ENCODE peak calls at places on chromosome 7, in five cellular contexts. One of them, this sample, is unnamed. For H3K4me1, the result is how much of the 10 kb centered on the place peaks cover.

GRCh38 chr7:15457959-15458955 is 103.6 kb downstream of the AGMO start:
- DNase-seq in neuronal stem cell: no peak
- DNase-seq in IMR-90: no peak
- DNase-seq in fibroblast of lung: no peak
- DNase-seq in HepG2: no peak
- DNase-seq in this sample: no peak

GRCh38 chr7:95686109-95686508 is 86.2 kb upstream of the DYNC1I1 start:
- DNase-seq in neuronal stem cell: peak
- DNase-seq in IMR-90: peak
- DNase-seq in fibroblast of lung: peak
- DNase-seq in HepG2: peak
- DNase-seq in this sample: peak

GRCh38 chr7:86644282-86645173 is 819 bp downstream of the GRM3 start:
- DNase-seq in neuronal stem cell: peak
- DNase-seq in IMR-90: no peak
- DNase-seq in fibroblast of lung: no peak
- DNase-seq in HepG2: no peak
- DNase-seq in this sample: no peak

GRCh38 chr7:34728156-34728555 is 70.1 kb downstream of the NPSR1 start:
- DNase-seq in neuronal stem cell: no peak
- DNase-seq in IMR-90: no peak
- DNase-seq in fibroblast of lung: no peak
- DNase-seq in HepG2: no peak
- DNase-seq in this sample: no peak

GRCh38 chr7:15932318-15932717 is 245.8 kb upstream of the MEOX2 start:
- DNase-seq in neuronal stem cell: no peak
- DNase-seq in IMR-90: no peak
- DNase-seq in fibroblast of lung: no peak
- DNase-seq in HepG2: no peak
- DNase-seq in this sample: no peak

GRCh38 chr7:50266893-50267386 is 37.6 kb upstream of the IKZF1 start:
- DNase-seq in neuronal stem cell: no peak
- DNase-seq in IMR-90: no peak
- DNase-seq in fibroblast of lung: no peak
- DNase-seq in HepG2: no peak
- DNase-seq in this sample: peak

GRCh38 chr7:150947761-150948680 is 30.1 kb downstream of the KCNH2 start:
- DNase-seq in neuronal stem cell: no peak
- DNase-seq in IMR-90: no peak
- DNase-seq in fibroblast of lung: no peak
- DNase-seq in HepG2: no peak
- DNase-seq in this sample: no peak

GRCh38 chr7:102129636-102130370 is 156.9 kb upstream of the SH2B2 start:
- DNase-seq in neuronal stem cell: no peak
- DNase-seq in IMR-90: no peak
- DNase-seq in fibroblast of lung: no peak
- DNase-seq in HepG2: no peak
- DNase-seq in this sample: no peak

GRCh38 chr7:152336754-152337368 is 98.9 kb downstream of the KMT2C start:
- DNase-seq in neuronal stem cell: peak
- DNase-seq in IMR-90: peak
- DNase-seq in fibroblast of lung: peak
- DNase-seq in HepG2: peak
- DNase-seq in this sample: peak

GRCh38 chr7:1969459-1970284 is 263.1 kb downstream of the MAD1L1 start:
- DNase-seq in neuronal stem cell: no peak
- DNase-seq in IMR-90: no peak
- DNase-seq in fibroblast of lung: no peak
- DNase-seq in HepG2: no peak
- DNase-seq in this sample: no peak

GRCh38 chr7:54964136-54964535 is 54.7 kb upstream of the EGFR start:
- DNase-seq in neuronal stem cell: no peak
- DNase-seq in IMR-90: no peak
- DNase-seq in fibroblast of lung: no peak
- DNase-seq in HepG2: no peak
- DNase-seq in this sample: no peak

GRCh38 chr7:82599910-82600309 is 156.3 kb upstream of the CACNA2D1 start:
- DNase-seq in neuronal stem cell: no peak
- DNase-seq in IMR-90: no peak
- DNase-seq in fibroblast of lung: no peak
- DNase-seq in HepG2: no peak
- DNase-seq in this sample: no peak

GRCh38 chr7:16356241-16356958 is 64.9 kb downstream of the CRPPA start:
- DNase-seq in neuronal stem cell: no peak
- DNase-seq in IMR-90: peak
- DNase-seq in fibroblast of lung: peak
- DNase-seq in HepG2: no peak
- DNase-seq in this sample: no peak

GRCh38 chr7:2278026-2278425 is 36.0 kb downstream of the NUDT1 start:
- DNase-seq in neuronal stem cell: no peak
- DNase-seq in IMR-90: no peak
- DNase-seq in fibroblast of lung: no peak
- DNase-seq in HepG2: no peak
- DNase-seq in this sample: no peak

DNA sequence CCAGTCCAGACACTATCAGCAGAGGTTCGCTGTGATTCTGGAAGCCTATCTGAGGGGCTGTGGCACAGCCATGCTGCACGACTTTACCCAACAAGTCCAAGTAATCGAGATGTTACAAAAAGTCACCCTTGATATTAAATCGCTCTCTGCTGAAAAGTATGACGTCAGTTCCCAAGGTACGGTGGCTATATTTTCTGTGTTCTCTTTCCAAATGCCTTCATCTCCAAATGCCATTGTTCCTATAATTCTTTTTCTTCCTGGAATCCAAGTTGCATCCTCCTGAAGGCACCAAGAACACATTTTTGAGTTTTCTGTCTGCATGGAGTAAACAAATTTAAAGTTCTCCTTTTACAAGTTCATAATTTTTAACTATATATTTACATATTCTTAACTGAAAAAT is 7.7 kb downstream of the PIK3CG start:
- DNase-seq in neuronal stem cell: no peak
- DNase-seq in IMR-90: no peak
- DNase-seq in fibroblast of lung: no peak
- DNase-seq in HepG2: no peak
- DNase-seq in this sample: no peak
- H3K4me2 ChIP-seq in neuronal stem cell: no peak
- H3K4me2 ChIP-seq in IMR-90: no peak
- H3K4me2 ChIP-seq in fibroblast of lung: no peak
- H3K4me2 ChIP-seq in HepG2: no peak
- H3K4me2 ChIP-seq in this sample: peak

GRCh38 chr7:98283887-98284222 is 2.4 kb downstream of the BRI3 start:
- DNase-seq in neuronal stem cell: no peak
- DNase-seq in IMR-90: no peak
- DNase-seq in fibroblast of lung: no peak
- DNase-seq in HepG2: no peak
- DNase-seq in this sample: no peak

GRCh38 chr7:98281757-98282652 is 519 bp downstream of the BRI3 start:
- DNase-seq in neuronal stem cell: no peak
- DNase-seq in IMR-90: no peak
- DNase-seq in fibroblast of lung: no peak
- DNase-seq in HepG2: no peak
- DNase-seq in this sample: peak

GRCh38 chr7:98280791-98281756 is at the start of gene BRI3:
- DNase-seq in neuronal stem cell: peak
- DNase-seq in IMR-90: peak
- DNase-seq in fibroblast of lung: peak
- DNase-seq in HepG2: peak
- DNase-seq in this sample: peak

GRCh38 chr7:98283127-98283886 is 1.8 kb downstream of the BRI3 start:
- DNase-seq in neuronal stem cell: no peak
- DNase-seq in IMR-90: peak
- DNase-seq in fibroblast of lung: peak
- DNase-seq in HepG2: no peak
- DNase-seq in this sample: no peak

DNA sequence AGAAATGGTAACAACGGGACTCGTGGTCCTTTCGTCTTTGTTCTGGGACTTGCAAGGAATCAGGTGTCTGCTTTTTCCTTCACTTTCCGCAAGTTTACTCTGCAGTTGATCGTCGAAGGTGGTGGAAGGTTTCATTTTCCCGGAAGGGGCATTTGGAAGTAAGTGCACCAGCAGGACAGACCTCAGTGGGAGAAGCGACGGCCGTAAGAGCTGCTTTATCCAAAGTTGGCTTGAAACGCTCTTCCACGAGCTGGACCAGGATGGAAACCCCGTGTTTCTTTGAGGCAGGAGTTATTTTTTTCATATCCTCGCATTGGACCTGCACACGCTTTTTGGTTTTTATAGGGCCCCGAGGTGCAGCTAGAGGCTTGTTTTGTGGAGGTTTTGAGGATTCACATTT is 1.2 kb downstream of the BRI3 start:
- DNase-seq in neuronal stem cell: no peak
- DNase-seq in IMR-90: no peak
- DNase-seq in fibroblast of lung: no peak
- DNase-seq in HepG2: no peak
- DNase-seq in this sample: no peak
- H3K4me1 ChIP-seq in neuronal stem cell: under half
- H3K4me1 ChIP-seq in IMR-90: under half
- H3K4me1 ChIP-seq in fibroblast of lung: under half
- H3K4me1 ChIP-seq in HepG2: half or more
- H3K4me1 ChIP-seq in this sample: under half

GRCh38 chr7:142553216-142553615 is 196.1 kb upstream of the PRSS1 start:
- DNase-seq in neuronal stem cell: no peak
- DNase-seq in IMR-90: no peak
- DNase-seq in fibroblast of lung: no peak
- DNase-seq in HepG2: no peak
- DNase-seq in this sample: no peak

GRCh38 chr7:142554555-142555532 is 194.4 kb upstream of the PRSS1 start:
- DNase-seq in neuronal stem cell: no peak
- DNase-seq in IMR-90: peak
- DNase-seq in fibroblast of lung: peak
- DNase-seq in HepG2: no peak
- DNase-seq in this sample: no peak

GRCh38 chr7:142560166-142560565 is 189.1 kb upstream of the PRSS1 start:
- DNase-seq in neuronal stem cell: no peak
- DNase-seq in IMR-90: no peak
- DNase-seq in fibroblast of lung: no peak
- DNase-seq in HepG2: no peak
- DNase-seq in this sample: no peak

GRCh38 chr7:142557971-142558582 is 191.2 kb upstream of the PRSS1 start:
- DNase-seq in neuronal stem cell: peak
- DNase-seq in IMR-90: peak
- DNase-seq in fibroblast of lung: peak
- DNase-seq in HepG2: peak
- DNase-seq in this sample: peak

DNA sequence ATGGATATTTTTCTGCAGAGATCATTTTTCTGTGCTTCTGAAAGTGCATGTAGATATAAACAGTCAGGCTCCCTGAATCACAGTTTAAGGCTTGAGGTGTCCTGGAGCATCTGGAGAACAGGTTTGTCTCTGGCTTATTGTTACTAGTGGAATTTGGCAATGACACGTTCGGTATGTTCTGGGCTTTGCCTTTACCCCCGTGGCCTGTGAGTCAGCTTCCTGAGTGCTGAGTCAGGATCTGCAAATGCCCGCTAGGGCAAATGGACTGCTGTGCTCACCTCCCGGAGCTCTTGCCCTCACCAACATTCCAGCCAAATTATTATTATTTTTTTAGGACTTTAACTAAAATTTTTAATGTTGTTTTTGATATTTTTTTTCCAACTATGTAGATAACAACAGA is 192.5 kb upstream of the PRSS1 start:
- DNase-seq in neuronal stem cell: no peak
- DNase-seq in IMR-90: peak
- DNase-seq in fibroblast of lung: peak
- DNase-seq in HepG2: peak
- DNase-seq in this sample: no peak
- H2AFZ ChIP-seq in neuronal stem cell: no peak
- H2AFZ ChIP-seq in IMR-90: no peak
- H2AFZ ChIP-seq in fibroblast of lung: no peak
- H2AFZ ChIP-seq in HepG2: no peak
- H2AFZ ChIP-seq in this sample: no peak

GRCh38 chr7:154776350-154776749 is 226.6 kb downstream of the PAXIP1 start:
- DNase-seq in neuronal stem cell: no peak
- DNase-seq in IMR-90: no peak
- DNase-seq in fibroblast of lung: no peak
- DNase-seq in HepG2: no peak
- DNase-seq in this sample: peak
- H3K4me2 ChIP-seq in neuronal stem cell: no peak
- H3K4me2 ChIP-seq in IMR-90: no peak
- H3K4me2 ChIP-seq in fibroblast of lung: no peak
- H3K4me2 ChIP-seq in HepG2: no peak
- H3K4me2 ChIP-seq in this sample: peak

GRCh38 chr7:44639701-44640321 is 33.4 kb downstream of the OGDH start:
- DNase-seq in neuronal stem cell: peak
- DNase-seq in IMR-90: peak
- DNase-seq in fibroblast of lung: peak
- DNase-seq in HepG2: peak
- DNase-seq in this sample: no peak

GRCh38 chr7:44646176-44646920 is 39.9 kb downstream of the OGDH start:
- DNase-seq in neuronal stem cell: no peak
- DNase-seq in IMR-90: no peak
- DNase-seq in fibroblast of lung: peak
- DNase-seq in HepG2: no peak
- DNase-seq in this sample: no peak

GRCh38 chr7:44645696-44646095 is 39.3 kb downstream of the OGDH start:
- DNase-seq in neuronal stem cell: no peak
- DNase-seq in IMR-90: no peak
- DNase-seq in fibroblast of lung: no peak
- DNase-seq in HepG2: no peak
- DNase-seq in this sample: no peak

GRCh38 chr7:44645254-44645653 is 38.8 kb downstream of the OGDH start:
- DNase-seq in neuronal stem cell: no peak
- DNase-seq in IMR-90: no peak
- DNase-seq in fibroblast of lung: no peak
- DNase-seq in HepG2: no peak
- DNase-seq in this sample: no peak

DNA sequence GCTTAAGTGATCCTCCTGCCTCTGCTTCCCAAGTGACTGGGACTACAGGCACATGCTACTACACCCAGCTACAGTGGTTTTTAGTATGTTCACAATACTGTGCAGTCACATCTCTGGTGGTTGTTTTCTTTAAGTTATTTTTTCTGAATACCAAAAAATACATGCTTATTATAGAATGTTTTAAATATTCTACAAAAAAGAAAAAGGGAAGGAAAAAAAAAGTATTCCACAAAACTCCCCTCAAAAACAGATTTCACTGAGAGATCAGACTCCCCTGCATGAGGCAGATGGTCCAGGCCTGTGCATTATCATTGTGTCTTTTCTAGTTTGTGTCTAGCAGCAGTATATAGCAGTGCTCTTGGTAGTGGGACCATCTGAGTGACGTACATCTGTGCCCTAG is 36.8 kb downstream of the OGDH start:
- DNase-seq in neuronal stem cell: no peak
- DNase-seq in IMR-90: no peak
- DNase-seq in fibroblast of lung: no peak
- DNase-seq in HepG2: no peak
- DNase-seq in this sample: no peak
- H3K4me1 ChIP-seq in neuronal stem cell: under half
- H3K4me1 ChIP-seq in IMR-90: under half
- H3K4me1 ChIP-seq in fibroblast of lung: under half
- H3K4me1 ChIP-seq in HepG2: under half
- H3K4me1 ChIP-seq in this sample: under half

DNA sequence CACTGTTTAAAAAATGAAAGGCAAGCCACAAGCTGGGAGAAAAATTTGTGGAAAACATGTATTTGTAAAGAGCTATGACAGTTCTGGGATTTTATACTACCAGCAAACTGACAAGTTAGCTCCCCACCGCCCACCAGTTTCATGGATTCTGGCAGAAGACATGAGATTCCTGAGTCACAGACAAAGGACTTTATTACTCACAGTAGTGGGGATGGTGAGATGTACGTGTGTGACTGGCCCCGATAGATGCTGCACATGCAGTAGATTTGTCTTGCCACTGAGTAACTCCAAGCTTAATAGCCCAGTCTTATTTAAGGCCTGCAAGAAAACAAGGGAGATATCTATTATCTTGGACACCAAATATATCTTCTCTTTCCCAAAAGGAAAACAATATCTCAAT is 281.7 kb downstream of the AHR start:
- DNase-seq in neuronal stem cell: no peak
- DNase-seq in IMR-90: peak
- DNase-seq in fibroblast of lung: peak
- DNase-seq in HepG2: no peak
- DNase-seq in this sample: no peak
- H2AFZ ChIP-seq in neuronal stem cell: no peak
- H2AFZ ChIP-seq in IMR-90: no peak
- H2AFZ ChIP-seq in fibroblast of lung: no peak
- H2AFZ ChIP-seq in HepG2: no peak
- H2AFZ ChIP-seq in this sample: no peak